ENCODE peak calls at places on chromosomes 5 and 9, in ten cellular contexts. I, D, U, L, O, H, V, Y, B and K are unnamed samples.

GRCh38 chr9:33809506-33809905 is 7.5 kb upstream of the UBE2R2 start:
- DNase-seq in L (no peak), I (no peak), O (no peak), B (no peak), V (no peak), D (no peak), U (no peak), Y (no peak), H (no peak), K (no peak)

GRCh38 chr9:36835271-36835996 is 198.6 kb downstream of the PAX5 start:
- DNase-seq in O (no peak), B (no peak), U (no peak), H (peak; percentile 48), V (no peak), L (no peak), I (no peak), D (no peak), Y (no peak), K (no peak)

GRCh38 chr9:129834489-129835127 is 467 bp downstream of the C9orf78 start:
- DNase-seq in L (no peak), V (peak; percentile 53), B (no peak), U (no peak), I (no peak), H (no peak), O (peak; percentile 7), D (no peak), Y (no peak), K (no peak)

GRCh38 chr5:23466401-23466886 is 41.0 kb upstream of the PRDM9 start:
- DNase-seq in B (no peak), V (no peak), H (no peak), I (no peak), O (peak; percentile 75), L (no peak), D (no peak), U (no peak), Y (no peak), K (no peak)

GRCh38 chr9:75438716-75439115 is 350.4 kb downstream of the OSTF1 start:
- DNase-seq in O (no peak), B (no peak), I (no peak), L (no peak), U (no peak), Y (no peak), V (no peak), D (no peak), H (no peak), K (no peak)

GRCh38 chr9:131405429-131405828 is 11.5 kb downstream of the PRRC2B start:
- DNase-seq in H (no peak), Y (no peak), V (peak; percentile 3), U (no peak), D (peak; percentile 83), B (peak; percentile 74), O (no peak), I (no peak), L (peak; percentile 53), K (peak; percentile 47)

GRCh38 chr9:96500696-96501660 is 51.0 kb downstream of the HABP4 start:
- DNase-seq in D (no peak), L (no peak), V (no peak), O (no peak), I (no peak), Y (no peak), U (no peak), H (no peak), B (no peak), K (no peak)

GRCh38 chr9:129458663-129459549 is 162.0 kb downstream of the C9orf50 start:
- DNase-seq in H (peak; percentile 86), U (peak; percentile 51), D (peak; percentile 90), I (no peak), B (no peak), V (no peak), L (peak; percentile 93), Y (peak; percentile 86), O (no peak), K (peak; percentile 67)

GRCh38 chr5:146342882-146343865 is 4.5 kb downstream of the POU4F3 start:
- DNase-seq in Y (no peak), H (no peak), L (no peak), D (no peak), V (no peak), U (no peak), I (no peak), O (no peak), B (no peak), K (no peak)

GRCh38 chr5:146339715-146340259 is 1.1 kb downstream of the POU4F3 start:
- DNase-seq in Y (no peak), O (no peak), H (no peak), V (no peak), U (no peak), B (no peak), I (no peak), D (no peak), L (no peak), K (no peak)

GRCh38 chr5:146342519-146342881 is 3.9 kb downstream of the POU4F3 start:
- DNase-seq in D (no peak), L (no peak), B (no peak), O (no peak), H (no peak), Y (no peak), U (no peak), V (no peak), I (no peak), K (no peak)

GRCh38 chr5:146340260-146341081 is 1.8 kb downstream of the POU4F3 start:
- DNase-seq in U (no peak), O (peak; percentile 36), L (peak; percentile 61), V (peak; percentile 74), Y (peak; percentile 52), B (peak; percentile 72), D (peak; percentile 81), H (no peak), I (peak; percentile 63), K (peak; percentile 63)

GRCh38 chr5:146341854-146342253 is 3.2 kb downstream of the POU4F3 start:
- DNase-seq in Y (no peak), U (no peak), D (no peak), L (no peak), B (no peak), O (no peak), V (no peak), I (no peak), H (no peak), K (no peak)
- H3K27ac ChIP-seq in Y (no peak overlapping the region), U (no peak overlapping the region), D (no peak overlapping the region), L (no peak overlapping the region), B (no peak overlapping the region), O (no peak overlapping the region), V (no peak overlapping the region), I (no peak overlapping the region), H (no peak overlapping the region), K (no peak overlapping the region)

GRCh38 chr5:117133198-117133597 is 558.6 kb upstream of the SEMA6A start:
- DNase-seq in O (no peak), H (no peak), Y (no peak), D (no peak), I (no peak), B (no peak), U (no peak), L (no peak), V (no peak), K (no peak)

GRCh38 chr5:117135851-117136250 is 561.2 kb upstream of the SEMA6A start:
- DNase-seq in V (no peak), U (no peak), B (no peak), L (no peak), H (no peak), D (no peak), Y (no peak), O (no peak), I (no peak), K (no peak)

GRCh38 chr5:117131048-117131679 is 556.5 kb upstream of the SEMA6A start:
- DNase-seq in B (no peak), L (no peak), O (no peak), U (no peak), D (no peak), H (no peak), Y (no peak), I (no peak), V (no peak), K (no peak)

DNA sequence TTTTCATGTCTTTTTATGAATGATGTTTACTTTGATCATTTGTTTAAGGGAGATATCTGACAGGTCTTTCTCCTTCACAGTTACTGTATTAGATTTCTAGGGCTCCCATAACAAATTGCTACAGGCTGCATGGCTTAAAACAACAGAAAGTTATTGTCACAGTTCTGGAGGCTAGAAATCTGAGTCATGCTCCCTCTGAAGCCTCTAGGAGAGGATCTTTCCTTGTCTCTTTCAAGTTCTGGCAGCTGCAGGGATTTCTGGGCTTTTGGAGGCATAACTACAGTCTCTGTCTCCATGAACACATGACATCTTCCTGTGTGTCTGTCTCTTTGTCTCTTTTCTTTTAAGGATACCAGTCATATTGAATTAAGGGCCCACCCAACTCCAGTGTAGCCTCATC is 557.3 kb upstream of the SEMA6A start:
- DNase-seq in O (no peak), U (no peak), V (no peak), L (no peak), D (no peak), Y (no peak), B (no peak), I (no peak), H (no peak), K (no peak)
- H3K27ac ChIP-seq in O (no peak overlapping the region), U (no peak overlapping the region), V (no peak overlapping the region), L (no peak overlapping the region), D (no peak overlapping the region), Y (no peak overlapping the region), B (no peak overlapping the region), I (no peak overlapping the region), H (no peak overlapping the region), K (no peak overlapping the region)

GRCh38 chr5:72427016-72427415 is 80.2 kb downstream of the ZNF366 start:
- DNase-seq in L (no peak), U (no peak), Y (no peak), I (no peak), O (no peak), H (no peak), V (no peak), D (no peak), B (no peak), K (no peak)
- H3K27ac ChIP-seq in L (no peak overlapping the region), U (peak overlapping the region; percentile 57), Y (no peak overlapping the region), I (peak overlapping the region; percentile 32), O (no peak overlapping the region), H (peak overlapping the region; percentile 58), V (no peak overlapping the region), D (no peak overlapping the region), B (no peak overlapping the region), K (no peak overlapping the region)

GRCh38 chr5:157911568-157911967 is 52.6 kb upstream of the CLINT1 start:
- DNase-seq in V (peak; percentile 35), L (no peak), I (no peak), U (no peak), O (no peak), B (no peak), D (no peak), Y (no peak), H (no peak), K (no peak)

GRCh38 chr5:157914389-157914788 is 55.4 kb upstream of the CLINT1 start:
- DNase-seq in D (no peak), V (no peak), H (no peak), L (no peak), Y (no peak), B (no peak), I (no peak), O (no peak), U (no peak), K (no peak)

GRCh38 chr5:157915638-157916037 is 56.7 kb upstream of the CLINT1 start:
- DNase-seq in O (peak; percentile 17), I (peak; percentile 61), H (peak; percentile 94), U (peak; percentile 16), B (no peak), D (peak; percentile 97), L (peak; percentile 98), Y (peak; percentile 96), V (peak; percentile 24), K (peak; percentile 97)

GRCh38 chr5:157913575-157913974 is 54.6 kb upstream of the CLINT1 start:
- DNase-seq in D (no peak), B (no peak), Y (no peak), H (no peak), O (no peak), U (no peak), I (no peak), V (no peak), L (no peak), K (no peak)

DNA sequence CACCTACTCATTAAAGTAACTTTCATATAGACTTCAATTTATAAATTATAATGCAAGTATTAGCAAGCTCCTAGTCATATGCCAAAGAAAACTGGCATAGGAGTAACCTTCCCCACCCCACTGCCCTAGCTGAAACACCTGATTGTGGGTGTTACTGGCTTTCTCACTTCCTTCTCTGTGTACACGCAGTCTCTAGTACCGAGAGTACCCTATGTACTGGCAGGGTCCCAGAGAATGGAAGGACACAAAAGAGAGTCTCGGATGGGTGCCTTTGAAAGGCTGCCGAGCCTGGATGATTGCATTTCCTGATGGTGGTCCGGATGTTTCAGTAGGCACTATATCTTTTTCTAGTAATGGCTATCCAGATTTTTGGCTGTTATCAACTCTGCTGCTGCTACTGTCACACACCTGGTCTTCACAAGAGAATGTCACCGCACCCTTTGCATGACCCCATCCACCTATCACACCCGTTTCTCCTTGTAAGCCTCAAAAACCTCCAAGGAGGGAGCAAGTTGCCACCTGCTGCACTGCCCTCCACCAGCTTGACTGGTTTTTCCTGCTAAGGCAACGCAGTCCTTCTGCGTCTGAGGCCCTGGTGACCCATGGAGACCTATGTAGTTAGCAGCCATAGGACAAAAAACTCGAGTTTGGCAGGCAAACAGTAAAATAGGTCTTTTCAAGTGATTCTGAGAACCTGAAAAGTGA is 53.8 kb upstream of the CLINT1 start:
- DNase-seq in Y (peak; percentile 76), U (no peak), V (no peak), L (no peak), H (no peak), I (no peak), B (no peak), O (no peak), D (no peak), K (no peak)
- H3K27ac ChIP-seq in Y (peak overlapping the region; percentile 76), U (no peak overlapping the region), V (no peak overlapping the region), L (no peak overlapping the region), H (no peak overlapping the region), I (no peak overlapping the region), B (no peak overlapping the region), O (no peak overlapping the region), D (no peak overlapping the region), K (no peak overlapping the region)